ENCODE peak calls at places on chromosomes 13 and 19, in six cellular contexts. N is tibial nerve, H is right cardiac atrium, O is IMR-90, F is endodermal cell, L is A549. M is an unnamed sample.

GRCh38 chr19:2138061-2138728 is 13.2 kb downstream of the AP3D1 start:
- DNase-seq in N (no peak), H (no peak), O (no peak), F (no peak), L (no peak), M (peak)

GRCh38 chr13:97780486-97780885 is 173.0 kb upstream of the IPO5 start:
- DNase-seq in N (no peak), H (no peak), O (no peak), F (no peak), L (no peak), M (no peak)

GRCh38 chr13:46288570-46289259 is 77.0 kb downstream of the LRRC63 start:
- DNase-seq in N (no peak), H (no peak), O (peak), F (no peak), L (peak), M (no peak)

GRCh38 chr19:41328818-41329220 is 18.8 kb downstream of the CCDC97 start:
- DNase-seq in N (no peak), H (peak), O (no peak), F (no peak), L (no peak), M (no peak)

GRCh38 chr13:35760678-35761308 is 284.3 kb upstream of the MAB21L1 start:
- DNase-seq in N (no peak), H (peak), O (no peak), F (peak), L (no peak), M (no peak)

GRCh38 chr13:36163303-36163702 is 32.1 kb upstream of the DCLK1 start:
- DNase-seq in N (peak), H (no peak), O (no peak), F (no peak), L (no peak), M (no peak)

GRCh38 chr19:45123440-45123850 is 30.5 kb downstream of the PPP1R37 start:
- DNase-seq in N (no peak), H (no peak), O (no peak), F (no peak), L (no peak), M (no peak)

GRCh38 chr19:41327076-41327475 is 17.1 kb downstream of the CCDC97 start:
- DNase-seq in N (no peak), H (no peak), O (no peak), F (peak), L (no peak), M (no peak)

GRCh38 chr19:8085606-8086464 is 33.3 kb downstream of the CCL25 start:
- DNase-seq in N (no peak), H (no peak), O (no peak), F (peak), L (peak), M (no peak)

GRCh38 chr13:73303858-73304257 is 245.1 kb downstream of the KLF5 start:
- DNase-seq in N (no peak), H (no peak), O (peak), F (peak), L (no peak), M (no peak)

GRCh38 chr13:109256866-109257760 is 529.3 kb downstream of the IRS2 start:
- DNase-seq in N (no peak), H (no peak), O (peak), F (no peak), L (peak), M (peak)

GRCh38 chr13:74562381-74562780 is 428.2 kb upstream of the KLF12 start:
- DNase-seq in N (no peak), H (no peak), O (peak), F (no peak), L (no peak), M (no peak)

GRCh38 chr19:46232029-46232428 is 2.5 kb downstream of the IGFL1 start:
- DNase-seq in N (no peak), H (no peak), O (no peak), F (peak), L (no peak), M (no peak)

GRCh38 chr19:51450730-51451307 is 7.4 kb downstream of the SIGLEC8 start:
- DNase-seq in N (no peak), H (no peak), O (no peak), F (no peak), L (no peak), M (no peak)

GRCh38 chr19:2923510-2923909 is 21.3 kb downstream of the ZNF77 start:
- DNase-seq in N (no peak), H (no peak), O (peak), F (no peak), L (no peak), M (peak)

GRCh38 chr13:93270769-93271753 is 44.5 kb downstream of the GPC6 start:
- DNase-seq in N (no peak), H (no peak), O (peak), F (no peak), L (peak), M (no peak)

GRCh38 chr13:111925146-111925875 is 141.6 kb upstream of the SOX1 start:
- DNase-seq in N (no peak), H (no peak), O (no peak), F (peak), L (no peak), M (no peak)

GRCh38 chr19:35143231-35143715 is at the start of gene FXYD7:
- DNase-seq in N (no peak), H (peak), O (no peak), F (peak), L (no peak), M (no peak)

GRCh38 chr13:32893176-32893575 is 123.0 kb upstream of the KL start:
- DNase-seq in N (no peak), H (no peak), O (no peak), F (no peak), L (no peak), M (no peak)

GRCh38 chr13:75271851-75272250 is 210.1 kb downstream of the TBC1D4 start:
- DNase-seq in N (no peak), H (no peak), O (peak), F (no peak), L (no peak), M (no peak)

GRCh38 chr19:35655600-35655999 is 7.5 kb downstream of the COX6B1 start:
- DNase-seq in N (no peak), H (no peak), O (no peak), F (no peak), L (no peak), M (no peak)

GRCh38 chr13:27168870-27169525 is 2.6 kb downstream of the USP12 start:
- DNase-seq in N (no peak), H (no peak), O (peak), F (no peak), L (no peak), M (no peak)

GRCh38 chr13:31891472-31891871 is 140.1 kb upstream of the FRY start:
- DNase-seq in N (no peak), H (no peak), O (no peak), F (no peak), L (no peak), M (no peak)

GRCh38 chr13:27037171-27037570 is 134.4 kb downstream of the USP12 start:
- DNase-seq in N (no peak), H (no peak), O (no peak), F (no peak), L (no peak), M (no peak)

GRCh38 chr13:47144782-47145181 is 247.9 kb upstream of the HTR2A start:
- DNase-seq in N (no peak), H (no peak), O (no peak), F (no peak), L (no peak), M (no peak)

GRCh38 chr13:28451482-28452217 is 43.3 kb downstream of the FLT1 start:
- DNase-seq in N (no peak), H (peak), O (no peak), F (no peak), L (no peak), M (no peak)

GRCh38 chr19:48654299-48655059 is 8.5 kb upstream of the CA11 start:
- DNase-seq in N (no peak), H (no peak), O (no peak), F (no peak), L (no peak), M (no peak)
- H3K27ac ChIP-seq in N (no peak), H (no peak), O (no peak), F (no peak), L (peak), M (no peak)

DNA sequence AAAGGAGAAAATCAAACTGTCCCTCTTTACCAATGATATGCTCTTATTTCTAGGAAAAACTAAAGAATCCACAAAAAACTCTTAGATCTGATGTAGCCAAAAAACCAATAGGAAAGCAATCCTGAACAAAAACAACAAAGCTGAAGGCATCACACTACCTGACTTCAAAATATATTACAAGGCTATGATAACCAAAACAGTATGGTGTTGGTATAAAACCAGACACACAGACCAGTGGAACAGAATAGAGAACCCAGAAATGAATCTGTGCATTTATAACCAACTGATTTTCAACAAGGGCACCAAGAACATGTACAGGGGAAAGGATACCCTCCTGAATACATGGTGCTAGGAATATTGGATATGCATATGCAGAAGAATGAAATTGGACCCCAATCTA is 9.7 kb upstream of the ZNF546 start:
- DNase-seq in N (no peak), H (no peak), O (no peak), F (no peak), L (no peak), M (no peak)
- H3K27ac ChIP-seq in N (no peak), H (no peak), O (no peak), F (no peak), L (no peak), M (no peak)

DNA sequence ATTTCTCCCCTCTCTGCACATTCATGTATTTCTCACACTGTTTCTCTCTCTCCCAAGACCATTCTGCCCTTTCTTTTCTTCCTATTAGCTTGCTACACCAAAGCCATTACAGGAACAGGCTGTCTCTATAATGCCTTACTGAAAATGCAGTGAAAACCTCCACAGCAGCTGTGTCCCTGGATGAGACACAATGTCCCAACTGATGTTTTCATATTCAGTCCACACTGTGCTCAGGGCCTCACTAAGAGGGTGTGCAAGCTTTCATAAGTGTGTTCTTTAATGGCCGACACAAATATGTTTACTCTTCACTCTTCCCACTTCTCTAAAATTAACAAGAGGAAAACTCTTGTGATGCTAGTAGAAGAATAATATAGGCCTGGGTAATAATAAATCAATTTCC is 163.4 kb downstream of the KCTD12 start:
- DNase-seq in N (no peak), H (no peak), O (no peak), F (no peak), L (no peak), M (no peak)
- H3K27ac ChIP-seq in N (no peak), H (no peak), O (peak), F (no peak), L (no peak), M (no peak)

DNA sequence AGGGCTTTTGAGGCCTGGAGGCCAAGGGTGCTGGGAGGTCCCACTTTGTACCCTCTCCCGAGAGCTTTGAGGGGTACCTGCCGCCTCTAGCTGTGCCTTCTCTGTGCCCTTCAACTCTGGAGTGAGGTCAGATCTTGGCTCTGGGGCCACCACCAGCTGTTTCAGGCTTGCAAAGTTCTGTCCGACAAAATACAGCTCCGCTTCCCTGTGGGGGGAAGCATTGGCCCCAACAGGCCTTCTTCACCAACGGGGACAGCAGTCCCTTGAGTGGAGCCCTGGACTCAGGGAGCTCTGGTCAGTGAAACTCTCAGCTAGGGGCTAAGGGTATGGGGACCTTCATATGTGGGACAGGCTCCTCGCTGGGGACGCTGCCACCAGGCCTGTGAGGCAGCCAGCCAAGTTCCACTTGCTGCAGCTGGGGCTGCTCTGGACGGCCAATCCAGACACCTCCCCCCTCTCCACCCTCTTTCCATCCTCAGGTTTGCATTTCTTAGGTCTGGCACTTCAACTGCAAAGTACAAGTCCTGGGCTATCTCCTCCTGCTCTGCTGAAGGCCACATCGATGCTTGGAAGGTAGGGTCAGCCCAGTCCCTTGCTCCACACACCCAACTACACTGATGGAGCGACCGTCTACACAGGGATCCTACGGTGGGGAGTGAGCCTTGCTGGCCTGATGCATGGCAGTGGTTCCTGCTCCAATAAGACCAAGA is 46.8 kb downstream of the C13orf46 start:
- DNase-seq in N (no peak), H (peak), O (no peak), F (peak), L (no peak), M (peak)
- H3K27ac ChIP-seq in N (peak), H (peak), O (peak), F (no peak), L (no peak), M (peak)

GRCh38 chr13:40221131-40221459 is 445.3 kb downstream of the FOXO1 start:
- DNase-seq in N (no peak), H (no peak), O (no peak), F (no peak), L (no peak), M (no peak)

GRCh38 chr13:40217675-40218074 is 448.8 kb downstream of the FOXO1 start:
- DNase-seq in N (no peak), H (no peak), O (no peak), F (no peak), L (no peak), M (no peak)

GRCh38 chr13:40221460-40222201 is 444.8 kb downstream of the FOXO1 start:
- DNase-seq in N (peak), H (no peak), O (no peak), F (no peak), L (no peak), M (peak)

GRCh38 chr13:40215747-40216146 is 450.7 kb downstream of the FOXO1 start:
- DNase-seq in N (no peak), H (no peak), O (no peak), F (no peak), L (no peak), M (no peak)

GRCh38 chr13:40220299-40220935 is 446.0 kb downstream of the FOXO1 start:
- DNase-seq in N (no peak), H (no peak), O (no peak), F (peak), L (no peak), M (no peak)
- H3K27ac ChIP-seq in N (peak), H (no peak), O (no peak), F (no peak), L (no peak), M (peak)

M was measured in gastrocnemius medialis.